ENCODE peak calls at places on chromosomes 11 and 22, in five cellular contexts. One of them, this sample, is unnamed.

GRCh38 chr11:57155838-57156583 is 25.7 kb upstream of the LRRC55 start:
- DNase-seq in NCI-H524: no peak
- DNase-seq in caudate nucleus: no peak
- DNase-seq in suprapubic skin: no peak
- DNase-seq in ureter: no peak
- DNase-seq in this sample: peak; percentile 6

GRCh38 chr22:17980638-17981051 is 43.7 kb downstream of the MICAL3 start:
- DNase-seq in NCI-H524: peak; percentile 74
- DNase-seq in caudate nucleus: no peak
- DNase-seq in suprapubic skin: no peak
- DNase-seq in ureter: peak; percentile 56
- DNase-seq in this sample: no peak

GRCh38 chr11:2717561-2717960 is 17.8 kb upstream of the KCNQ1OT1 start:
- DNase-seq in NCI-H524: peak; percentile 19
- DNase-seq in caudate nucleus: no peak
- DNase-seq in suprapubic skin: no peak
- DNase-seq in ureter: no peak
- DNase-seq in this sample: no peak

GRCh38 chr11:66996609-66997273 is 21.6 kb downstream of the C11orf86 start:
- DNase-seq in NCI-H524: peak; percentile 37
- DNase-seq in caudate nucleus: no peak
- DNase-seq in suprapubic skin: no peak
- DNase-seq in ureter: no peak
- DNase-seq in this sample: peak; percentile 65

GRCh38 chr11:44894217-44894617 is 56.5 kb downstream of the TP53I11 start:
- DNase-seq in NCI-H524: peak; percentile 98
- DNase-seq in caudate nucleus: peak; percentile 25
- DNase-seq in suprapubic skin: no peak
- DNase-seq in ureter: peak; percentile 70
- DNase-seq in this sample: peak; percentile 63

GRCh38 chr11:107567739-107568335 is 2.3 kb upstream of the ALKBH8 start:
- DNase-seq in NCI-H524: no peak
- DNase-seq in caudate nucleus: no peak
- DNase-seq in suprapubic skin: no peak
- DNase-seq in ureter: no peak
- DNase-seq in this sample: peak; percentile 23

GRCh38 chr11:35040221-35040942 is 98.6 kb upstream of the CD44 start:
- DNase-seq in NCI-H524: no peak
- DNase-seq in caudate nucleus: no peak
- DNase-seq in suprapubic skin: no peak
- DNase-seq in ureter: no peak
- DNase-seq in this sample: no peak

GRCh38 chr11:29321293-29322132 is 695.3 kb downstream of the KCNA4 start:
- DNase-seq in NCI-H524: no peak
- DNase-seq in caudate nucleus: no peak
- DNase-seq in suprapubic skin: no peak
- DNase-seq in ureter: no peak
- DNase-seq in this sample: peak; percentile 86

GRCh38 chr11:63478896-63479295 is 12.1 kb downstream of the PLAAT5 start:
- DNase-seq in NCI-H524: peak; percentile 63
- DNase-seq in caudate nucleus: peak; percentile 35
- DNase-seq in suprapubic skin: no peak
- DNase-seq in ureter: peak; percentile 70
- DNase-seq in this sample: peak; percentile 89

This sample was measured in fibroblast of the aortic adventitia.